ENCODE peak calls at places on chromosomes 1 and 21, in five cellular contexts. One of them, this sample, is unnamed.

GRCh38 chr1:110067957-110068645 is 2.4 kb downstream of the ALX3 start:
- DNase-seq in left ventricle myocardium inferior: no peak
- DNase-seq in fibroblast of lung: no peak
- DNase-seq in kidney: no peak
- DNase-seq in adrenal gland: no peak
- DNase-seq in this sample: no peak

GRCh38 chr1:234721476-234722266 is 111.7 kb upstream of the IRF2BP2 start:
- DNase-seq in left ventricle myocardium inferior: peak
- DNase-seq in kidney: peak
- DNase-seq in fibroblast of lung: peak
- DNase-seq in adrenal gland: peak
- DNase-seq in this sample: peak

GRCh38 chr1:203405703-203406430 is 54.9 kb upstream of the FMOD start:
- DNase-seq in fibroblast of lung: no peak
- DNase-seq in kidney: no peak
- DNase-seq in left ventricle myocardium inferior: no peak
- DNase-seq in adrenal gland: no peak
- DNase-seq in this sample: no peak

GRCh38 chr1:202765726-202766125 is 42.5 kb downstream of the KDM5B start:
- DNase-seq in kidney: no peak
- DNase-seq in left ventricle myocardium inferior: no peak
- DNase-seq in adrenal gland: no peak
- DNase-seq in fibroblast of lung: peak
- DNase-seq in this sample: no peak

GRCh38 chr1:201171063-201172036 is 17.1 kb upstream of the TMEM9 start:
- DNase-seq in adrenal gland: peak
- DNase-seq in left ventricle myocardium inferior: peak
- DNase-seq in fibroblast of lung: peak
- DNase-seq in kidney: no peak
- DNase-seq in this sample: peak

GRCh38 chr1:46996659-46997281 is 26.7 kb upstream of the CYP4X1 start:
- DNase-seq in adrenal gland: no peak
- DNase-seq in left ventricle myocardium inferior: no peak
- DNase-seq in fibroblast of lung: no peak
- DNase-seq in kidney: no peak
- DNase-seq in this sample: no peak

GRCh38 chr1:71944006-71944405 is 338.3 kb downstream of the NEGR1 start:
- DNase-seq in left ventricle myocardium inferior: no peak
- DNase-seq in adrenal gland: no peak
- DNase-seq in kidney: no peak
- DNase-seq in fibroblast of lung: no peak
- DNase-seq in this sample: no peak

GRCh38 chr1:8517579-8518489 is 199.9 kb downstream of the SLC45A1 start:
- DNase-seq in adrenal gland: no peak
- DNase-seq in kidney: no peak
- DNase-seq in fibroblast of lung: peak
- DNase-seq in left ventricle myocardium inferior: no peak
- DNase-seq in this sample: no peak

GRCh38 chr1:68233202-68233601 is 879 bp upstream of the WLS start:
- DNase-seq in left ventricle myocardium inferior: no peak
- DNase-seq in kidney: no peak
- DNase-seq in adrenal gland: no peak
- DNase-seq in fibroblast of lung: no peak
- DNase-seq in this sample: no peak

GRCh38 chr1:228487336-228488106 is at the start of gene RNF187:
- DNase-seq in fibroblast of lung: no peak
- DNase-seq in left ventricle myocardium inferior: peak
- DNase-seq in adrenal gland: peak
- DNase-seq in kidney: peak
- DNase-seq in this sample: peak

GRCh38 chr1:55699151-55699695 is 484.1 kb upstream of the USP24 start:
- DNase-seq in fibroblast of lung: no peak
- DNase-seq in left ventricle myocardium inferior: no peak
- DNase-seq in adrenal gland: no peak
- DNase-seq in kidney: no peak
- DNase-seq in this sample: no peak

GRCh38 chr1:151867321-151867720 is 13.8 kb upstream of the THEM5 start:
- DNase-seq in kidney: no peak
- DNase-seq in adrenal gland: no peak
- DNase-seq in fibroblast of lung: no peak
- DNase-seq in left ventricle myocardium inferior: no peak
- DNase-seq in this sample: no peak

GRCh38 chr21:28396421-28396820 is 596.3 kb downstream of the LTN1 start:
- DNase-seq in adrenal gland: no peak
- DNase-seq in kidney: no peak
- DNase-seq in left ventricle myocardium inferior: no peak
- DNase-seq in fibroblast of lung: no peak
- DNase-seq in this sample: no peak

GRCh38 chr1:180953791-180954721 is 41.4 kb downstream of the KIAA1614 start:
- DNase-seq in fibroblast of lung: peak
- DNase-seq in left ventricle myocardium inferior: peak
- DNase-seq in adrenal gland: peak
- DNase-seq in kidney: peak
- DNase-seq in this sample: peak

GRCh38 chr1:203807211-203807610 is 11.8 kb downstream of the ZBED6 start:
- DNase-seq in fibroblast of lung: peak
- DNase-seq in left ventricle myocardium inferior: no peak
- DNase-seq in adrenal gland: peak
- DNase-seq in kidney: no peak
- DNase-seq in this sample: no peak

GRCh38 chr1:166062695-166063094 is 104.1 kb downstream of the FAM78B start:
- DNase-seq in adrenal gland: no peak
- DNase-seq in left ventricle myocardium inferior: no peak
- DNase-seq in kidney: no peak
- DNase-seq in fibroblast of lung: no peak
- DNase-seq in this sample: no peak

DNA sequence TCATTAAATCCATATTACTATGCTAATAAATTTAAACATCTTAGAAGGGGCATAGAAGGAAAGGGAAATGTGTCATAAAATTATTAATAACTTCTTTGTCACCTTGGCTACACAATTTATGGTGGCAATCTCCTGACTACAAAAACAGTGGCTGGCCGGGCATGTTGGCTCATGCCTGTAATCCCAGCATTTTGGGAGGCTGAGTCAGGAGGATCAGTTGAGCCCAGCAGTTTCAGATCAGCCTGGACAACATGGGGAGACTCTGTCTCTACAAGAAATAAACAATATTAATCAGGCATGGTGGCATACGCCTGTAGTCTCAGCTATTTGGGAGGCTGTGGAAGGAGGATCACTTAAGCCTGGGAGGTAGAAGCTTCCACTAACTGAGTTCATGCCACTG is 94.5 kb downstream of the KCNK1 start:
- DNase-seq in left ventricle myocardium inferior: no peak
- DNase-seq in kidney: no peak
- DNase-seq in adrenal gland: no peak
- DNase-seq in fibroblast of lung: no peak
- DNase-seq in this sample: no peak
- H3K27ac ChIP-seq in left ventricle myocardium inferior: no peak
- H3K27ac ChIP-seq in kidney: no peak
- H3K27ac ChIP-seq in adrenal gland: no peak
- H3K27ac ChIP-seq in fibroblast of lung: no peak
- H3K27ac ChIP-seq in this sample: no peak

GRCh38 chr1:156004843-156005593 is 15.7 kb downstream of the SSR2 start:
- DNase-seq in fibroblast of lung: no peak
- DNase-seq in adrenal gland: no peak
- DNase-seq in kidney: no peak
- DNase-seq in left ventricle myocardium inferior: no peak
- DNase-seq in this sample: no peak

GRCh38 chr1:156006666-156007376 is 13.9 kb downstream of the SSR2 start:
- DNase-seq in adrenal gland: no peak
- DNase-seq in kidney: no peak
- DNase-seq in left ventricle myocardium inferior: no peak
- DNase-seq in fibroblast of lung: no peak
- DNase-seq in this sample: no peak

GRCh38 chr1:156001021-156001681 is 19.6 kb downstream of the SSR2 start:
- DNase-seq in fibroblast of lung: no peak
- DNase-seq in kidney: no peak
- DNase-seq in left ventricle myocardium inferior: no peak
- DNase-seq in adrenal gland: no peak
- DNase-seq in this sample: no peak

GRCh38 chr1:156002182-156002911 is 18.4 kb downstream of the SSR2 start:
- DNase-seq in left ventricle myocardium inferior: no peak
- DNase-seq in kidney: no peak
- DNase-seq in fibroblast of lung: no peak
- DNase-seq in adrenal gland: no peak
- DNase-seq in this sample: no peak

DNA sequence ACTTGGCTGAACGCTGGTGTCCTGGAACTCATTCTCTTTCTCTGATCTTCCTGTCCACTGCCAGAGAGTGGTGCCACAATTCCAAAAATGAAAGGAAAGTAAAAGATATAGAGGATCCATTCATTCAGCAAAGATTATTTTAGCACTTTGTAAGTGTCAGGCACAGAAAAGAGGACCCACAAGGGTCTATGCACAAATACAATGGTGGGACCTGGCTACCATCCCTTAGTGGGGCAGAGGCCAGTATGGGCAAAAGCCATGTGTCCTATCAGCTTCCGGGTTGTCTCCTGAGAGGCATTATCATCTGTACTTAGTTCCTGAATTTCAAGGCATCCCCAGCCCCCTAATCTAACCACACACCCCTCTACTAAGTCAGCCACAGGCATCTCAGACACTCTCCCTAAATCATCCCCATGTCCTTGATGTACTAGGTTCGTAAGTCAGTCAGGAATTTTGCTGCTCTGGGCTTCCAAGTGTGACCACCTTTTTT is 19.0 kb downstream of the SSR2 start:
- DNase-seq in adrenal gland: no peak
- DNase-seq in fibroblast of lung: peak
- DNase-seq in kidney: no peak
- DNase-seq in left ventricle myocardium inferior: no peak
- DNase-seq in this sample: no peak
- H3K27ac ChIP-seq in adrenal gland: no peak
- H3K27ac ChIP-seq in fibroblast of lung: no peak
- H3K27ac ChIP-seq in kidney: peak
- H3K27ac ChIP-seq in left ventricle myocardium inferior: no peak
- H3K27ac ChIP-seq in this sample: no peak

DNA sequence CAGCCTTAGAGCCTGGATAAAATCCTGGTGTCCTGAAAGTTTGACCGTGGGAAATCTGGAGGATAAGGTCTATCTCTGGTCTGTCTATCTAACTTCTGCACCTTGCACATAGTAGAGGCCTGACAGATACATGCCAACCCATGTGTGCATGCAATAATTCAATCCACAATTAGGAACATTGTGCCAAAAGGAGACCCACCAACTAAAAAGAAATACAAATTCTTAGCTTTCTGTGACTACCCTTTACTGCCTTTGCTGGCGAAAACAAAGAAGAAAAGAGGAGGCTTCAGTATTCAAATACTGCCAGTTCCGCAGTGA is 381 bp upstream of the KLHL20 start:
- DNase-seq in left ventricle myocardium inferior: no peak
- DNase-seq in adrenal gland: no peak
- DNase-seq in kidney: no peak
- DNase-seq in fibroblast of lung: no peak
- DNase-seq in this sample: no peak
- H3K27ac ChIP-seq in left ventricle myocardium inferior: peak
- H3K27ac ChIP-seq in adrenal gland: no peak
- H3K27ac ChIP-seq in kidney: no peak
- H3K27ac ChIP-seq in fibroblast of lung: peak
- H3K27ac ChIP-seq in this sample: peak

DNA sequence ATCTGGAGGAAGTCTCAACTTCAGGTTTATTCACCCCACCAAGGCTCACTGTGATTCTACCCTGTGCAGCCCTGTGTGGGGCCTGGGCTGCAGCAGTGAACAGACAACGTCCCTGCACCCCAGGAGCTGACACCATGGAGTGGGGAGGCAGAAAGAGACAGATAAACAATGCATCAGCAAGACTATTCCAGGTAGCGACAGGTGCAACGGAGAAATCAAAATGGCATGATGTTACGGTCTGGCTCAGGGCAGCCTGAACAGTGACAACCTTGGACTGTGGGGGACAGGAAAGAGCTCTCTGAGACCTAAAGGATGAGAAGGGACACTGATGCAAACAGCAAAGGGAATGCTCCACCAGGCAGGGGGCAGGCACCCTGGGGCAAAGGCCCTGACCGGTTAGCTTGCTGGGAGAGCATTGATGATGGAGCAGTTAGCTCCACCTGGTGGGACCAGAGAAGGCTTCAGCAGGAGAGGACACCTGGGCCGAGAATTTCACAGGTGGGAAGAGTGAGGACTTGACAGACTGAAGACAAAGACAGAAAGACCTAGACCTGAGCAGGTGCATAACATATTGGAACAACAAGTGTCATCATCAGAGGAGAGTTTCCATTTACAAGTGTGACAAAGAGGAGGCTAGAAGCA is 589.9 kb downstream of the MATN1 start:
- DNase-seq in kidney: no peak
- DNase-seq in fibroblast of lung: no peak
- DNase-seq in left ventricle myocardium inferior: no peak
- DNase-seq in adrenal gland: no peak
- DNase-seq in this sample: no peak
- H3K27ac ChIP-seq in kidney: no peak
- H3K27ac ChIP-seq in fibroblast of lung: no peak
- H3K27ac ChIP-seq in left ventricle myocardium inferior: no peak
- H3K27ac ChIP-seq in adrenal gland: no peak
- H3K27ac ChIP-seq in this sample: no peak

GRCh38 chr21:41952568-41953248 is 1.1 kb downstream of the C2CD2 start:
- DNase-seq in fibroblast of lung: no peak
- DNase-seq in kidney: peak
- DNase-seq in adrenal gland: peak
- DNase-seq in left ventricle myocardium inferior: no peak
- DNase-seq in this sample: no peak
- H3K27ac ChIP-seq in fibroblast of lung: peak
- H3K27ac ChIP-seq in kidney: no peak
- H3K27ac ChIP-seq in adrenal gland: peak
- H3K27ac ChIP-seq in left ventricle myocardium inferior: peak
- H3K27ac ChIP-seq in this sample: peak